ENCODE peak calls at places on chromosome 4, in eight cellular contexts. O is hepatocyte; D is activated CD4-positive, CD25-positive, alpha-beta regulatory T cell; W is erythroblast; Q is NCI-H510A treated with DMSO at 0.1 percent for 48 hours; X is immature natural killer cell; M is spleen; V is retina. R is an unnamed sample.

GRCh38 chr4:105257817-105258495 is 111.3 kb downstream of the TET2 start:
- DNase-seq in O (no peak), D (no peak), W (no peak), Q (no peak), X (no peak), M (no peak), V (no peak), R (no peak)

GRCh38 chr4:185504098-185505047 is 30.9 kb downstream of the PDLIM3 start:
- DNase-seq in O (no peak), D (no peak), W (no peak), Q (peak), X (no peak), M (no peak), V (no peak), R (no peak)

GRCh38 chr4:15434086-15434485 is 6.3 kb downstream of the C1QTNF7 start:
- DNase-seq in O (no peak), D (no peak), W (no peak), Q (no peak), X (no peak), M (no peak), V (no peak), R (no peak)

GRCh38 chr4:139299536-139299935 is 1.8 kb upstream of the NAA15 start:
- DNase-seq in O (no peak), D (no peak), W (no peak), Q (no peak), X (no peak), M (no peak), V (no peak), R (no peak)

GRCh38 chr4:151882072-151882803 is 121.4 kb upstream of the GATB start:
- DNase-seq in O (no peak), D (no peak), W (no peak), Q (no peak), X (no peak), M (no peak), V (no peak), R (no peak)

GRCh38 chr4:56804551-56804950 is 16.9 kb downstream of the SPINK2 start:
- DNase-seq in O (no peak), D (no peak), W (no peak), Q (no peak), X (no peak), M (no peak), V (no peak), R (no peak)

GRCh38 chr4:113978561-113979156 is 788 bp downstream of the ARSJ start:
- DNase-seq in O (peak), D (no peak), W (no peak), Q (no peak), X (no peak), M (peak), V (peak), R (no peak)

GRCh38 chr4:120156115-120156718 is 89.6 kb upstream of the MAD2L1 start:
- DNase-seq in O (peak), D (no peak), W (peak), Q (peak), X (peak), M (no peak), V (peak), R (peak)

GRCh38 chr4:77158487-77158861 is 1.5 kb downstream of the CCNG2 start:
- DNase-seq in O (no peak), D (no peak), W (no peak), Q (no peak), X (no peak), M (no peak), V (no peak), R (no peak)

GRCh38 chr4:133320576-133321170 is 171.6 kb downstream of the PCDH10 start:
- DNase-seq in O (peak), D (no peak), W (peak), Q (peak), X (no peak), M (no peak), V (peak), R (no peak)

GRCh38 chr4:20194079-20195013 is 57.4 kb upstream of the SLIT2 start:
- DNase-seq in O (no peak), D (no peak), W (no peak), Q (no peak), X (no peak), M (no peak), V (no peak), R (no peak)

GRCh38 chr4:53483250-53483649 is 105.8 kb downstream of the FIP1L1 start:
- DNase-seq in O (no peak), D (no peak), W (no peak), Q (no peak), X (no peak), M (no peak), V (no peak), R (no peak)

GRCh38 chr4:6556263-6556662 is 18.7 kb upstream of the MAN2B2 start:
- DNase-seq in O (no peak), D (no peak), W (no peak), Q (no peak), X (no peak), M (no peak), V (no peak), R (no peak)

GRCh38 chr4:150126880-150127236 is 48.6 kb downstream of the DCLK2 start:
- DNase-seq in O (no peak), D (no peak), W (no peak), Q (no peak), X (no peak), M (no peak), V (no peak), R (no peak)

GRCh38 chr4:24912252-24913098 is at the start of gene CCDC149:
- DNase-seq in O (peak), D (no peak), W (no peak), Q (peak), X (no peak), M (peak), V (peak), R (peak)

GRCh38 chr4:10371869-10372471 is 85.3 kb downstream of the ZNF518B start:
- DNase-seq in O (peak), D (no peak), W (no peak), Q (no peak), X (no peak), M (peak), V (no peak), R (no peak)

GRCh38 chr4:137755033-137755471 is 222.8 kb upstream of the PCDH18 start:
- DNase-seq in O (no peak), D (no peak), W (no peak), Q (no peak), X (no peak), M (no peak), V (peak), R (no peak)